ENCODE peak calls at places on chromosomes 2 and 18, in nine cellular contexts. R, Q, Z, Y, V, G, I, X and L are unnamed samples.

GRCh38 chr2:60440761-60441160 is 112.7 kb downstream of the BCL11A start:
- DNase-seq in R (no peak), Q (no peak), Z (no peak), Y (no peak), V (peak; percentile 10), G (no peak), I (no peak), X (no peak), L (no peak)

GRCh38 chr2:177538323-177538722 is 145.8 kb downstream of the AGPS start:
- DNase-seq in R (no peak), Q (no peak), Z (no peak), Y (no peak), V (no peak), G (no peak), I (no peak), X (no peak), L (no peak)

GRCh38 chr2:19321946-19322345 is 36.5 kb downstream of the OSR1 start:
- DNase-seq in R (no peak), Q (peak; percentile 9), Z (no peak), Y (no peak), V (peak; percentile 59), G (no peak), I (peak; percentile 30), X (no peak), L (peak; percentile 39)

GRCh38 chr2:42566837-42567251 is 1.6 kb upstream of the MTA3 start:
- DNase-seq in R (no peak), Q (no peak), Z (no peak), Y (no peak), V (no peak), G (no peak), I (no peak), X (peak; percentile 11), L (no peak)

GRCh38 chr2:1922402-1923025 is 178.2 kb upstream of the PXDN start:
- DNase-seq in R (no peak), Q (no peak), Z (no peak), Y (no peak), V (no peak), G (peak; percentile 71), I (no peak), X (no peak), L (no peak)

GRCh38 chr18:23876921-23877320 is 137.6 kb upstream of the TTC39C start:
- DNase-seq in R (no peak), Q (no peak), Z (no peak), Y (no peak), V (no peak), G (peak; percentile 69), I (no peak), X (no peak), L (no peak)

GRCh38 chr2:145548479-145548878 is 1028.6 kb upstream of the ZEB2 start:
- DNase-seq in R (no peak), Q (no peak), Z (no peak), Y (no peak), V (no peak), G (no peak), I (no peak), X (no peak), L (no peak)

GRCh38 chr2:223760838-223761502 is 76.4 kb downstream of the AP1S3 start:
- DNase-seq in R (no peak), Q (peak; percentile 76), Z (peak; percentile 47), Y (peak; percentile 61), V (peak; percentile 89), G (no peak), I (peak; percentile 77), X (peak; percentile 10), L (peak; percentile 90)

GRCh38 chr2:51013060-51013746 is 18.7 kb downstream of the NRXN1 start:
- DNase-seq in R (no peak), Q (no peak), Z (no peak), Y (no peak), V (peak; percentile 12), G (no peak), I (peak; percentile 28), X (peak; percentile 21), L (no peak)

DNA sequence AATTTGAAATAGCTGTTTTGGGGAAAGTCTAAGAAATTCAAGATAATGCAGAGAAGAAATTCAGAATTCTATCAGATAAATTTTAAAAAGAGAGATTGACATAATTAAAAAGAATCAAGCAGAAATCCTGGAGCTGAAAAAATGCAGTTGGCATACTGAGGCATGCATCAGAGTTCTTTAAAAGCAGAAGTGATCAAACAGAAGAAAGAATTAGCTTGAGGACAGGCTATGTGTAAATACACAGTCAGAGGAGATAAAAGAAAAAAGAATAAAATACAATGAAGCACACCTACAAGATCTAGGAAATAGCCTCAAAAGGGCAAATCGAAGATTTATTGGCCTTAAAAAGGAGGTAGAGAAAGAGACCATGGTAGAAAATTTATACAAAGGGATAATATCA is 57.1 kb downstream of the CYTIP start:
- DNase-seq in R (no peak), Q (no peak), Z (no peak), Y (no peak), V (no peak), G (no peak), I (no peak), X (no peak), L (no peak)
- TF ChIP-seq CTCF in R (no peak), Q (no peak), Z (no peak), Y (no peak), V (no peak), G (no peak), I (no peak), X (no peak), L (no peak)

GRCh38 chr2:133422946-133423345 is 145.3 kb downstream of the NCKAP5 start:
- DNase-seq in R (no peak), Q (peak; percentile 59), Z (peak; percentile 63), Y (peak; percentile 79), V (peak; percentile 76), G (no peak), I (no peak), X (no peak), L (no peak)

GRCh38 chr2:133418671-133419070 is 149.6 kb downstream of the NCKAP5 start:
- DNase-seq in R (no peak), Q (no peak), Z (no peak), Y (no peak), V (no peak), G (no peak), I (no peak), X (no peak), L (no peak)

GRCh38 chr2:133420748-133421147 is 147.5 kb downstream of the NCKAP5 start:
- DNase-seq in R (no peak), Q (no peak), Z (no peak), Y (no peak), V (no peak), G (no peak), I (no peak), X (no peak), L (no peak)

GRCh38 chr2:133424876-133425275 is 143.4 kb downstream of the NCKAP5 start:
- DNase-seq in R (no peak), Q (peak; percentile 9), Z (peak; percentile 55), Y (no peak), V (peak; percentile 62), G (no peak), I (no peak), X (no peak), L (no peak)

DNA sequence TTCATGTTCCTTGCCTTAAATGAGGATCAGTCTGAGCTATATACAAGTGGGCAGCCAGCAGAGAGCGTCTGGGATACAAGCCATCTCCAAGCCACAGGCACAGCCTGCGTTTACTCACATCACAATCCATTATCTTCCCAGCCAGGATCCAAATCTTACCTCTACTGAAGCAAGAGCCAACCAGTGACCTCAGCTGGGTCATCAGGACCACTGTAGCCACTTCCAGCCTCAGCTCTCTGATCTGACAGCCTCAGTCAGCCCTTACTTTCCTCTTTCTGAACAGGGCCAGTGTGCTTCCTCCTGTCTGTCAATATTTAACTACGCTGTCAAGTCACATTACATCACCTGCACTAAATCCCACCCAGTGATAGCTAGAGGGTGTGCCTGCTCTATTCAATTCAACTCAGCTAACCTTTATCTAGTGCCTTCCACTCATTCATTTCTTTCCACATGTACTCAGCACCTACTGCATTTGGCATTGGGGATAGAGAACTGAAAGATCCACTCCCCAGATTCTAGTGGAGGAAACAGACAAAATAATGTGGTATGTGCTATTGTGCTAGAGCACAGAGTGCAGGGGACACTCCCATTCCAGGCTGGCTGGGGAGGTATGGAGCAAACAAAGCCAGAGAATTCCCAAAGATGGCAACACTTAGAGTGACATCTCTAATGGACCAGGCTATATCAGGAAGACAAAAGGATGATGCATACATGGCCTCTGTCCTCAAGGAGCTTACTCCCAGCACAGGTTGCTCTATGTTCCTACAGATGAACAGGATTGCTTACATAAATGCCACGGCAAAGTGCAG is 146.5 kb downstream of the NCKAP5 start:
- DNase-seq in R (no peak), Q (peak; percentile 29), Z (peak; percentile 59), Y (no peak), V (peak; percentile 66), G (no peak), I (peak; percentile 35), X (no peak), L (no peak)
- H3K4me3 ChIP-seq in R (no peak overlapping the region), Q (no peak overlapping the region), Z (no peak overlapping the region), Y (no peak overlapping the region), V (no peak overlapping the region), G (no peak overlapping the region), I (no peak overlapping the region), X (no peak overlapping the region), L (no peak overlapping the region)

GRCh38 chr2:59180111-59180510 is 939.0 kb upstream of the FANCL start:
- DNase-seq in R (no peak), Q (no peak), Z (no peak), Y (no peak), V (no peak), G (no peak), I (no peak), X (no peak), L (no peak)

GRCh38 chr2:59183070-59183469 is 941.9 kb upstream of the FANCL start:
- DNase-seq in R (no peak), Q (no peak), Z (no peak), Y (no peak), V (no peak), G (no peak), I (no peak), X (no peak), L (no peak)

GRCh38 chr2:59184281-59185020 is 943.3 kb upstream of the FANCL start:
- DNase-seq in R (no peak), Q (peak; percentile 1), Z (no peak), Y (no peak), V (no peak), G (no peak), I (no peak), X (no peak), L (peak; percentile 31)

GRCh38 chr2:59181347-59181746 is 940.2 kb upstream of the FANCL start:
- DNase-seq in R (no peak), Q (no peak), Z (no peak), Y (no peak), V (no peak), G (no peak), I (no peak), X (no peak), L (no peak)

DNA sequence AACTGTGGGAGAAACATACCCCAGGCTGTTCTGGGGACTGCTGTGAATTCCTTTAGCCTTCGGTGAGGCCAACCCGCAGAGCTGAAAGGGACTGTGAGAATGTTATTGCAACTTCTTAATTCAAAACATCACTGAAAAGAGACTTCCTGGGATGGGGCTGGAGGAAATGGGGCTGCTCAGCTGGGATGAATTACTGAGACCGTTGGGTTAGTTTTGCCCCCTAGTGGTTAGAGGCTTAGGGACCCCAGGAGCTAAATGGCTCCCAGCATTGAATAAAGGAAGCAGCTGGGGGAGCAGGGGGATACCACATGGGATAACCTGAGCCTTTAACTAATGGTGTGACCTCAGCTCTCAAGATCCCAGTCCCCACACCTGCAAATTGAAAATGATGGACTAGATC is 941.1 kb upstream of the FANCL start:
- DNase-seq in R (no peak), Q (peak; percentile 31), Z (no peak), Y (no peak), V (peak; percentile 15), G (no peak), I (peak; percentile 22), X (no peak), L (peak; percentile 23)
- TF ChIP-seq CTCF in R (no peak), Q (peak; percentile 58), Z (peak; percentile 69), Y (peak; percentile 60), V (peak; percentile 52), G (no peak), I (peak; percentile 66), X (peak; percentile 39), L (peak; percentile 38)

GRCh38 chr2:147872967-147873366 is 28.1 kb downstream of the ACVR2A start:
- DNase-seq in R (no peak), Q (no peak), Z (no peak), Y (no peak), V (no peak), G (no peak), I (no peak), X (no peak), L (no peak)
- H3K4me3 ChIP-seq in R (no peak overlapping the region), Q (no peak overlapping the region), Z (no peak overlapping the region), Y (no peak overlapping the region), V (no peak overlapping the region), G (no peak overlapping the region), I (no peak overlapping the region), X (no peak overlapping the region), L (no peak overlapping the region)